ENCODE peak calls at places on chromosomes 7 and 10, in five cellular contexts. One of them, this sample, is unnamed.

GRCh38 chr10:121919666-121920065 is 8.2 kb downstream of the ATE1 start:
- DNase-seq in adrenal gland: no peak
- DNase-seq in occipital lobe: no peak
- DNase-seq in cardiac muscle cell: no peak
- DNase-seq in posterior cingulate gyrus: no peak
- DNase-seq in this sample: no peak

GRCh38 chr7:76300210-76300731 is 2.2 kb upstream of the HSPB1 start:
- DNase-seq in adrenal gland: no peak
- DNase-seq in occipital lobe: no peak
- DNase-seq in cardiac muscle cell: no peak
- DNase-seq in posterior cingulate gyrus: no peak
- DNase-seq in this sample: peak

GRCh38 chr7:23530901-23531793 is 634 bp downstream of the TRA2A start:
- DNase-seq in adrenal gland: peak
- DNase-seq in occipital lobe: peak
- DNase-seq in cardiac muscle cell: peak
- DNase-seq in posterior cingulate gyrus: peak
- DNase-seq in this sample: peak

GRCh38 chr7:26784118-26784517 is 80.3 kb downstream of the SKAP2 start:
- DNase-seq in adrenal gland: no peak
- DNase-seq in occipital lobe: no peak
- DNase-seq in cardiac muscle cell: no peak
- DNase-seq in posterior cingulate gyrus: no peak
- DNase-seq in this sample: no peak

GRCh38 chr7:115136796-115137443 is 215.0 kb downstream of the MDFIC start:
- DNase-seq in adrenal gland: no peak
- DNase-seq in occipital lobe: no peak
- DNase-seq in cardiac muscle cell: no peak
- DNase-seq in posterior cingulate gyrus: no peak
- DNase-seq in this sample: no peak

GRCh38 chr10:118850418-118851061 is 95.8 kb upstream of the CACUL1 start:
- DNase-seq in adrenal gland: peak
- DNase-seq in occipital lobe: no peak
- DNase-seq in cardiac muscle cell: peak
- DNase-seq in posterior cingulate gyrus: no peak
- DNase-seq in this sample: peak

GRCh38 chr7:44119829-44120380 is 3.4 kb downstream of the POLD2 start:
- DNase-seq in adrenal gland: no peak
- DNase-seq in occipital lobe: no peak
- DNase-seq in cardiac muscle cell: no peak
- DNase-seq in posterior cingulate gyrus: peak
- DNase-seq in this sample: no peak

GRCh38 chr7:157278791-157279678 is 57.8 kb upstream of the DNAJB6 start:
- DNase-seq in adrenal gland: no peak
- DNase-seq in occipital lobe: no peak
- DNase-seq in cardiac muscle cell: no peak
- DNase-seq in posterior cingulate gyrus: no peak
- DNase-seq in this sample: no peak

GRCh38 chr7:82235710-82236109 is 207.9 kb downstream of the CACNA2D1 start:
- DNase-seq in adrenal gland: no peak
- DNase-seq in occipital lobe: no peak
- DNase-seq in cardiac muscle cell: no peak
- DNase-seq in posterior cingulate gyrus: no peak
- DNase-seq in this sample: peak

GRCh38 chr10:103231047-103231551 is 14.6 kb upstream of the RPEL1 start:
- DNase-seq in adrenal gland: peak
- DNase-seq in occipital lobe: no peak
- DNase-seq in cardiac muscle cell: peak
- DNase-seq in posterior cingulate gyrus: no peak
- DNase-seq in this sample: peak

GRCh38 chr7:28678421-28678965 is 266.2 kb downstream of the CREB5 start:
- DNase-seq in adrenal gland: no peak
- DNase-seq in occipital lobe: no peak
- DNase-seq in cardiac muscle cell: no peak
- DNase-seq in posterior cingulate gyrus: no peak
- DNase-seq in this sample: no peak

GRCh38 chr7:95396136-95397032 is at the start of gene PON3:
- DNase-seq in adrenal gland: no peak
- DNase-seq in occipital lobe: no peak
- DNase-seq in cardiac muscle cell: no peak
- DNase-seq in posterior cingulate gyrus: peak
- DNase-seq in this sample: no peak

This sample was measured in renal cortical epithelial cell.